ENCODE peak calls at places on chromosomes 7 and 10, in ten cellular contexts. Y is cardiac fibroblast, K is SK-N-SH, P is IMR-90, I is adrenal gland, L is PC-9, C is esophagus squamous epithelium, O is left ventricle myocardium inferior, W is MCF 10A, E is AG09319. B is an unnamed sample.
A peak's percentile ranks its signal among the peaks of the same experiment; 100 is the strongest.

GRCh38 chr7:39130740-39131538 is 153.2 kb downstream of the POU6F2 start:
- DNase-seq in Y (no peak), K (no peak), P (no peak), I (no peak), L (no peak), C (no peak), O (no peak), W (no peak), E (no peak), B (peak; percentile 40)

GRCh38 chr10:128092454-128092853 is 33.8 kb downstream of the MKI67 start:
- DNase-seq in Y (peak; percentile 21), K (no peak), P (peak; percentile 30), I (no peak), L (no peak), C (no peak), O (no peak), W (no peak), E (no peak), B (no peak)

GRCh38 chr10:8407561-8408021 is 353.1 kb downstream of the GATA3 start:
- DNase-seq in Y (no peak), K (no peak), P (no peak), I (no peak), L (no peak), C (no peak), O (no peak), W (no peak), E (no peak), B (no peak)

GRCh38 chr10:90779573-90779972 is 78.3 kb downstream of the HTR7 start:
- DNase-seq in Y (peak; percentile 50), K (no peak), P (peak; percentile 6), I (no peak), L (no peak), C (no peak), O (no peak), W (peak; percentile 47), E (no peak), B (no peak)

GRCh38 chr10:124724279-124725027 is 19.7 kb downstream of the FAM53B start:
- DNase-seq in Y (no peak), K (no peak), P (no peak), I (peak; percentile 69), L (no peak), C (no peak), O (no peak), W (no peak), E (no peak), B (no peak)

GRCh38 chr7:149624006-149624405 is 126.4 kb upstream of the ZNF746 start:
- DNase-seq in Y (no peak), K (peak; percentile 75), P (peak; percentile 11), I (peak; percentile 27), L (peak; percentile 33), C (no peak), O (no peak), W (peak; percentile 36), E (no peak), B (peak; percentile 38)

GRCh38 chr10:52314007-52314821 is at the start of gene DKK1:
- DNase-seq in Y (peak; percentile 88), K (peak; percentile 89), P (peak; percentile 76), I (peak; percentile 48), L (peak; percentile 93), C (no peak), O (peak; percentile 41), W (peak; percentile 87), E (peak; percentile 43), B (peak; percentile 36)

GRCh38 chr10:17074548-17074860 is 55.1 kb downstream of the CUBN start:
- DNase-seq in Y (peak; percentile 79), K (no peak), P (peak; percentile 52), I (no peak), L (no peak), C (no peak), O (no peak), W (no peak), E (no peak), B (no peak)

GRCh38 chr10:78224602-78225001 is 190.9 kb downstream of the RPS24 start:
- DNase-seq in Y (peak; percentile 44), K (no peak), P (peak; percentile 83), I (no peak), L (no peak), C (no peak), O (no peak), W (no peak), E (no peak), B (no peak)

GRCh38 chr10:88661018-88661417 is 3.2 kb upstream of the LIPF start:
- DNase-seq in Y (peak; percentile 13), K (no peak), P (no peak), I (no peak), L (no peak), C (no peak), O (no peak), W (no peak), E (no peak), B (no peak)

GRCh38 chr7:24617957-24618616 is 44.8 kb downstream of the PALS2 start:
- DNase-seq in Y (no peak), K (no peak), P (no peak), I (no peak), L (no peak), C (no peak), O (no peak), W (no peak), E (no peak), B (no peak)

GRCh38 chr7:101488826-101489572 is 126.3 kb downstream of the COL26A1 start:
- DNase-seq in Y (no peak), K (no peak), P (no peak), I (no peak), L (peak; percentile 62), C (no peak), O (no peak), W (no peak), E (no peak), B (no peak)

GRCh38 chr7:101486764-101487458 is 124.2 kb downstream of the COL26A1 start:
- DNase-seq in Y (no peak), K (peak; percentile 78), P (no peak), I (no peak), L (no peak), C (no peak), O (no peak), W (no peak), E (no peak), B (no peak)

GRCh38 chr7:101486056-101486763 is 123.5 kb downstream of the COL26A1 start:
- DNase-seq in Y (no peak), K (peak; percentile 83), P (no peak), I (no peak), L (no peak), C (no peak), O (no peak), W (no peak), E (peak; percentile 44), B (no peak)

GRCh38 chr7:101487753-101488152 is 125.1 kb downstream of the COL26A1 start:
- DNase-seq in Y (no peak), K (no peak), P (no peak), I (no peak), L (no peak), C (no peak), O (no peak), W (no peak), E (no peak), B (no peak)
- TF ChIP-seq CTCF in Y (no peak), K (no peak), P (no peak), I (no peak), L (no peak), C (no peak), O (no peak), W (no peak), E (no peak), B (no peak)

GRCh38 chr7:157593541-157593940 is 256.7 kb downstream of the DNAJB6 start:
- DNase-seq in Y (no peak), K (no peak), P (no peak), I (no peak), L (no peak), C (no peak), O (no peak), W (no peak), E (no peak), B (no peak)

GRCh38 chr7:157595086-157595855 is 258.5 kb downstream of the DNAJB6 start:
- DNase-seq in Y (no peak), K (no peak), P (no peak), I (no peak), L (no peak), C (no peak), O (no peak), W (no peak), E (no peak), B (no peak)

GRCh38 chr7:157596471-157596870 is 259.7 kb downstream of the DNAJB6 start:
- DNase-seq in Y (no peak), K (no peak), P (no peak), I (no peak), L (no peak), C (no peak), O (no peak), W (no peak), E (no peak), B (no peak)

GRCh38 chr7:157596026-157596425 is 259.2 kb downstream of the DNAJB6 start:
- DNase-seq in Y (no peak), K (no peak), P (no peak), I (no peak), L (no peak), C (no peak), O (no peak), W (no peak), E (no peak), B (no peak)

GRCh38 chr7:157594306-157594705 is 257.5 kb downstream of the DNAJB6 start:
- DNase-seq in Y (no peak), K (no peak), P (no peak), I (no peak), L (no peak), C (no peak), O (no peak), W (no peak), E (no peak), B (no peak)
- TF ChIP-seq CTCF in Y (no peak), K (no peak), P (no peak), I (no peak), L (no peak), C (no peak), O (no peak), W (no peak), E (no peak), B (no peak)

DNA sequence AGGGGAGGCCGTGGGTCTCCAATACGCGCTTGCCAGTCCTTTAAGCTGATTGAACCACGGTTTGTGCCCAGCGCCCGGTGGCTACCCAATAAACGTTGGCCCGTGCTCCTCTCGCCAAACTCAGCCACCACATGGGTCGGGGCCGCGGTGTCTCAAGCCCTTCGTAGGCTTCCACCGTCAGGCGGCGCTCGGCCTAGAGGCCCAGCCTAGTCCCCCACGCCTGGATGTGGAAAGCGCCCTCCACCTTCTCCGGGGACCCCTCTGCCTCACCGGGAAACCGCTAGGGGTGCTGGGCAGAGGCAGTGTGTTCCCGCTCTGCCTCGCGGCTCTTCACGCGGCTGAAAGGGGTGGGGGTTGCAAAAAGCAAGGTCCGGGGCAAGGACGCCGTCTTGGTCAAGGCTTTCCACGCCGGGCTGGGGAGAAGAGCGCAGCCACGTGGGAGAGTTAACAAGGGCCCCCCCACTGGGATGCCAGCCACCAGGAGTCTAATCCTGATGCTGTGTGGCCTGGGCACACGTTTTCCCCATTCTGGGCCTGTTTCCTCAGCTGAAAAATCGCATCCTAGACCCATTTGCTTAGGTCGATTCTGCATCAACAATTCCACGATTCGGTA is 29.8 kb downstream of the LEP start:
- DNase-seq in Y (no peak), K (no peak), P (no peak), I (no peak), L (no peak), C (no peak), O (peak; percentile 27), W (no peak), E (no peak), B (no peak)
- TF ChIP-seq CTCF in Y (peak; percentile 13), K (no peak), P (no peak), I (no peak), L (no peak), C (no peak), O (peak; percentile 25), W (no peak), E (peak; percentile 26), B (no peak)

GRCh38 chr7:20346577-20346976 is 15.9 kb downstream of the ITGB8 start:
- DNase-seq in Y (no peak), K (no peak), P (no peak), I (no peak), L (no peak), C (no peak), O (no peak), W (no peak), E (no peak), B (no peak)
- TF ChIP-seq CTCF in Y (no peak), K (no peak), P (no peak), I (no peak), L (no peak), C (no peak), O (no peak), W (no peak), E (no peak), B (no peak)

B was measured in lung.